ENCODE peak calls at places on chromosomes 6 and 20, in seven cellular contexts. B is pancreas, L is colonic mucosa, M is GM12864, V is prostate gland, T is fibroblast of lung, O is testis. W is an unnamed sample.

GRCh38 chr20:53873249-53873642 is 197.1 kb downstream of the BCAS1 start:
- DNase-seq in B (no peak), L (no peak), M (no peak), V (no peak), T (no peak), O (no peak), W (no peak)

GRCh38 chr6:139173172-139173571 is 38.3 kb downstream of the HECA start:
- DNase-seq in B (no peak), L (no peak), M (no peak), V (no peak), T (no peak), O (no peak), W (no peak)

GRCh38 chr6:53309059-53309896 is 39.5 kb downstream of the ELOVL5 start:
- DNase-seq in B (no peak), L (no peak), M (no peak), V (no peak), T (peak; percentile 84), O (no peak), W (no peak)

GRCh38 chr6:95866732-95867131 is 149.0 kb upstream of the FUT9 start:
- DNase-seq in B (no peak), L (no peak), M (no peak), V (no peak), T (no peak), O (peak; percentile 64), W (no peak)

GRCh38 chr20:47003223-47003622 is 108.6 kb downstream of the EYA2 start:
- DNase-seq in B (no peak), L (no peak), M (no peak), V (no peak), T (no peak), O (no peak), W (no peak)

GRCh38 chr6:105258816-105259215 is 79.0 kb upstream of the POPDC3 start:
- DNase-seq in B (no peak), L (no peak), M (no peak), V (no peak), T (no peak), O (no peak), W (no peak)

GRCh38 chr20:25072226-25072811 is 9.6 kb downstream of the VSX1 start:
- DNase-seq in B (no peak), L (peak; percentile 11), M (no peak), V (no peak), T (no peak), O (no peak), W (no peak)

GRCh38 chr6:166318649-166319600 is 10.7 kb upstream of the PRR18 start:
- DNase-seq in B (no peak), L (no peak), M (no peak), V (no peak), T (no peak), O (no peak), W (no peak)

GRCh38 chr6:158467923-158468322 is 92.0 kb upstream of the TMEM181 start:
- DNase-seq in B (no peak), L (no peak), M (no peak), V (no peak), T (no peak), O (peak; percentile 21), W (no peak)

GRCh38 chr20:41649489-41649888 is 31.3 kb upstream of the CHD6 start:
- DNase-seq in B (no peak), L (peak; percentile 26), M (no peak), V (peak; percentile 19), T (no peak), O (no peak), W (no peak)

GRCh38 chr20:21571841-21572690 is 58.2 kb upstream of the NKX2-2 start:
- DNase-seq in B (no peak), L (no peak), M (no peak), V (no peak), T (peak; percentile 6), O (peak; percentile 29), W (no peak)

GRCh38 chr6:23174781-23175361 is 605.5 kb downstream of the HDGFL1 start:
- DNase-seq in B (no peak), L (no peak), M (no peak), V (no peak), T (peak; percentile 97), O (no peak), W (peak; percentile 96)

GRCh38 chr20:41411458-41411857 is 44.8 kb upstream of the EMILIN3 start:
- DNase-seq in B (no peak), L (no peak), M (no peak), V (no peak), T (peak; percentile 67), O (no peak), W (no peak)

GRCh38 chr20:31566658-31567379 is 38.3 kb upstream of the ID1 start:
- DNase-seq in B (peak; percentile 47), L (no peak), M (no peak), V (no peak), T (no peak), O (no peak), W (no peak)

GRCh38 chr6:63804381-63804956 is 168.9 kb downstream of the PHF3 start:
- DNase-seq in B (no peak), L (no peak), M (no peak), V (no peak), T (peak; percentile 65), O (no peak), W (peak; percentile 57)

GRCh38 chr20:52003415-52003814 is 188.2 kb downstream of the ZFP64 start:
- DNase-seq in B (no peak), L (no peak), M (no peak), V (no peak), T (no peak), O (no peak), W (no peak)

GRCh38 chr20:35506179-35506578 is 23.3 kb downstream of the C20orf173 start:
- DNase-seq in B (no peak), L (no peak), M (no peak), V (no peak), T (no peak), O (no peak), W (no peak)

GRCh38 chr6:125169522-125169921 is 15.9 kb downstream of the TPD52L1 start:
- DNase-seq in B (no peak), L (no peak), M (no peak), V (no peak), T (no peak), O (no peak), W (no peak)

GRCh38 chr20:57480444-57481152 is 44.3 kb downstream of the CTCFL start:
- DNase-seq in B (no peak), L (no peak), M (peak; percentile 84), V (no peak), T (no peak), O (no peak), W (no peak)

GRCh38 chr20:43666376-43667328 is at the start of gene MYBL2:
- DNase-seq in B (peak; percentile 70), L (peak; percentile 67), M (no peak), V (no peak), T (peak; percentile 51), O (peak; percentile 58), W (no peak)

GRCh38 chr6:20060252-20060651 is 152.0 kb downstream of the MBOAT1 start:
- DNase-seq in B (no peak), L (no peak), M (no peak), V (no peak), T (no peak), O (no peak), W (no peak)

GRCh38 chr20:57544838-57545564 is 15.9 kb upstream of the PCK1 start:
- DNase-seq in B (no peak), L (peak; percentile 68), M (no peak), V (no peak), T (no peak), O (no peak), W (no peak)

GRCh38 chr20:52331655-52332054 is 140.1 kb upstream of the ZFP64 start:
- DNase-seq in B (no peak), L (no peak), M (no peak), V (no peak), T (no peak), O (no peak), W (no peak)

GRCh38 chr20:50931048-50931305 is 260 bp downstream of the ADNP start:
- DNase-seq in B (no peak), L (no peak), M (no peak), V (no peak), T (no peak), O (no peak), W (no peak)
- H3K4me3 ChIP-seq in B (peak overlapping the region; percentile 31), L (peak overlapping the region; percentile 48), M (peak overlapping the region; percentile 94), V (peak overlapping the region; percentile 89), T (peak overlapping the region; percentile 57), O (peak overlapping the region; percentile 83), W (peak overlapping the region; percentile 52)

DNA sequence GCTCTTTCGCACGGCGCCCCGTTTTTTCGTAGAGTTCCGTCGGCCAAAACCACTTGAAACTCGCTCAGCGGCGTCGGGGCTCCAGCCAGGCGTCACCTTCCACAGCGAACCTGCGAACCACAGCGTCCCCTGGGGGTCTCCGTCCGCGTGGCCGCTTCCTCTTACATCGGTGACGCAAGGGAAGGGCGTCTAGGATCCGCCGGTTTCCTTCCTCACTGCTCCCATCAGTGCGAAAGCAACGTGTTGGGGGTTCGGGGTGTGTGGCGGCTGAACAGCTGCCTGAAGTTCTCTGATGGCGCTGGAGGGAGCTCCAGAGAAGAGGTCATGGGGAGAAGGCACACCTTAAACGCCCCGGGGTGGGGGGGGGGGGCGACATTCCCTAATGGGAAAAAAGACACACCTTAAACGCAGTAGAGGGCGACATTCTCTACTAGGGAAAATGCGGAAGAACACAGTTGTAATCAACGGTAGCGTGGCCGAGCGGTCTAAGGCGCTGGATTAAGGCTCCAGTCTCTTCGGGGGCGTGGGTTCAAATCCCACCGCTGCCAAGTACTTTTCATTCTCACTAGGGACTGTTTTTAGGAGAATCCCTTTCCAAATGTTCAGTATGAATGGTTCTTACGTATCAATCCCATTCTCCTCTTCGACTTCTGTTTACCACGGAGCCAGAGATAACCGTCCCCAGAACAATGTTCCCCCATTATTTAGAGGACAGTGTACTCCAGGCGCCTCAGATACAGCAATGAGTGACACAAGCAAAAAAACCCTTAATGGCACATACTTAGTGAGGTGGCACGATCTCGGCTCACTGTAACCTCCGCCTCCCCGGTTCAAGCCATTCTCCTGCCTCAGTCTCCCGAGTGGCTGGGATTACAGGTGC is 16.3 kb downstream of the ZNF311 start:
- DNase-seq in B (no peak), L (peak; percentile 85), M (no peak), V (no peak), T (peak; percentile 71), O (peak; percentile 63), W (no peak)
- TF ChIP-seq CTCF in B (no peak), L (no peak), M (no peak), V (no peak), T (peak; percentile 56), O (no peak), W (peak; percentile 30)

GRCh38 chr6:160790028-160790792 is 88.2 kb downstream of the PLG start:
- DNase-seq in B (no peak), L (no peak), M (no peak), V (no peak), T (no peak), O (no peak), W (no peak)
- H3K4me3 ChIP-seq in B (no peak overlapping the region), L (no peak overlapping the region), M (no peak overlapping the region), V (no peak overlapping the region), T (no peak overlapping the region), O (no peak overlapping the region), W (no peak overlapping the region)

DNA sequence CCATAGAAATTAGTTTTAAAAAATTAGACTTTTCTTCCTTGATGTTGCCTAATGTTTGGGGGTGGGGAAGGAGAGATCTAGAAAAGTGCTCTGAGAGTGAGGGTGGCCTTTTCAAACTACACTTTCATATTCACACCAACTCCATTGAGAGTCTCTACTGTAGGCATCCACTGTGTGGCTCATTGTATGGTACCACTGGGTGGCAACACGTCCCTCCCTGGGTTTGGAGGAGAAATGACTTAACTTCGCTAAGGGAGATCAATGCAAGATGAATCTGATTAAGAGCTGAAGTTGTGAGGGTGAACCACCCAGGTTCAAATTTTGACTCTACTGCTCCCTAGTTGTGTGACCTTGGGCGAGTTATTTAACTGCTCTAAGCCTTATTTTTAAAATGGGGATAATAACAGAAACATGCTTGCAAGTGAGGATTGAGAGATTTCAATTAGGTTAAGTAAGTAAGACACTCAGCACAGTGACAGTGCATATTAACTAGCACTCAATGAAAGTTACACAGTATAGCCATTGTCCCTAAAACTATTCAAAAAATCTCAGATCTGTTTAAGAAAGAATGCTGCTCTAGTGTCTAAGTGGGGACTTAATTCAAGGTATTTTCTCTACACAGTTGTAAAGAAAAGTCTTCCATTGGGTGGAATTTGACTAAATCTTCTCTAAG is 193.5 kb upstream of the CNR1 start:
- DNase-seq in B (no peak), L (no peak), M (no peak), V (no peak), T (no peak), O (no peak), W (no peak)
- TF ChIP-seq CTCF in B (no peak), L (no peak), M (no peak), V (no peak), T (no peak), O (no peak), W (no peak)